ENCODE peak calls at places on chromosomes 6 and 20, in ten cellular contexts. W is heart left ventricle, M is heart right ventricle, L is BJ, G is tibial artery, A is cardiac fibroblast, P is HCT116, K is lower leg skin, U is A549, S is HepG2. Y is an unnamed sample.

GRCh38 chr20:1810926-1811620 is 84.1 kb upstream of the SIRPA start:
- DNase-seq in K (no peak), L (no peak), G (peak; percentile 56), W (peak; percentile 44), U (no peak), M (no peak), A (peak; percentile 75), P (no peak), S (peak; percentile 61), Y (no peak)

GRCh38 chr6:6614096-6614964 is 25.8 kb downstream of the LY86 start:
- DNase-seq in W (no peak), K (no peak), P (no peak), M (no peak), G (no peak), S (no peak), A (no peak), L (no peak), U (no peak), Y (no peak)

GRCh38 chr6:43173496-43174262 is 2.6 kb downstream of the SRF start:
- DNase-seq in U (no peak), W (no peak), M (no peak), P (no peak), K (no peak), G (no peak), A (no peak), L (no peak), S (no peak), Y (no peak)

GRCh38 chr6:21946298-21946783 is 350.5 kb downstream of the PRL start:
- DNase-seq in S (no peak), L (peak; percentile 92), P (no peak), A (peak; percentile 77), U (no peak), G (no peak), W (no peak), M (no peak), K (no peak), Y (peak; percentile 99)

GRCh38 chr6:139748353-139749146 is 374.1 kb upstream of the CITED2 start:
- DNase-seq in L (no peak), S (peak; percentile 27), K (no peak), A (peak; percentile 88), P (no peak), U (no peak), W (no peak), M (no peak), G (no peak), Y (no peak)

GRCh38 chr6:2857580-2858337 is 16.1 kb upstream of the SERPINB1 start:
- DNase-seq in S (no peak), L (no peak), U (peak; percentile 83), M (peak; percentile 58), P (peak; percentile 94), G (no peak), K (no peak), A (peak; percentile 95), W (peak; percentile 54), Y (no peak)

GRCh38 chr6:112247275-112247674 is 7.1 kb downstream of the LAMA4 start:
- DNase-seq in K (no peak), P (no peak), W (no peak), S (no peak), L (no peak), M (no peak), G (no peak), U (no peak), A (no peak), Y (no peak)

GRCh38 chr6:144715344-144715743 is 430.2 kb downstream of the UTRN start:
- DNase-seq in M (no peak), U (no peak), G (no peak), L (no peak), K (no peak), S (no peak), A (no peak), P (no peak), W (no peak), Y (no peak)

GRCh38 chr20:61722146-61722678 is 343.5 kb downstream of the TAF4 start:
- DNase-seq in A (no peak), G (no peak), P (no peak), K (no peak), W (no peak), U (no peak), M (no peak), L (no peak), S (no peak), Y (no peak)

GRCh38 chr6:80872194-80872950 is 765.9 kb downstream of the BCKDHB start:
- DNase-seq in U (no peak), K (peak; percentile 20), W (peak; percentile 25), G (peak; percentile 55), A (peak; percentile 22), L (no peak), S (no peak), M (no peak), P (no peak), Y (no peak)

DNA sequence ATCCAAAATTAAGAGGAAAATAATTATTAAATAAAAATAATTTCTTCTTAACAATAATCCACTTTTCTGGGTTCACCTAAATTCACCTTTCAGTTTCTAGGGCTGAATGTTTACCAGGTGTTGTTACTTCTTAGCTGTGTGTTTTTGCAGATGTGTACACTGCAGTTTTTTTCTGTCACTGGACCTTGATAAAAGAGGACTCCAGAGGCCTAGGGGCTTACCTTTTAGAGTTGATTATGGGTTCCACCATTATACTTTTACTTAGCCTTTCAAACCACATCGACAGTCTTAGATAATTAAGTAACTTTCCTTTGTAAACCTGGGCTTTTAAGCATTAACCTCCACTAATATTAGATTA is 766.5 kb downstream of the BCKDHB start:
- DNase-seq in M (no peak), S (no peak), L (no peak), P (no peak), K (no peak), A (no peak), G (no peak), U (no peak), W (no peak), Y (no peak)
- H3K4me3 ChIP-seq in M (no peak overlapping the region), S (no peak overlapping the region), L (no peak overlapping the region), P (no peak overlapping the region), K (no peak overlapping the region), A (no peak overlapping the region), G (no peak overlapping the region), U (no peak overlapping the region), W (no peak overlapping the region), Y (no peak overlapping the region)

DNA sequence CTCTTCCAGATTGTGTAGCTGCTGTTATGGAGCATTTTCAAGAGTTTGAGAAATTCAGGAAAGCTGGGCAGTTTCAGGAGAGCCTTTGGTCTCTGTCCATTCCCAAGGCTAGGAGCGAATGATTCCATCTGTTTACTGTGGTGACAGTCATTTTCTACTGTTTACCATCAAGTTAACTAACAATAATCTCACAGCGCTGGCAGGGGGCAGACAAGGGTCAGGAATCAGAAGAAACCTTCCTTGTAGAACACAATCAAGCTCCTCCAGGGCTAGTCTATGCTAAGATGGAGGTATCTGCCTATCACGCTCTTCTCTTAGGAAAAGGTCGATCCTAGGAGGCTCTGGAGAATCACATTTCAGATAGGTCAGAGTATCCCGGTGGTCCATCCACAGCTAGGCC is 293.9 kb downstream of the KIF16B start:
- DNase-seq in P (no peak), U (peak; percentile 31), L (no peak), M (no peak), S (peak; percentile 43), G (no peak), K (no peak), W (no peak), A (no peak), Y (no peak)
- TF ChIP-seq CTCF in P (no peak), U (no peak), L (no peak), M (no peak), S (peak; percentile 57), G (no peak), K (no peak), W (no peak), A (no peak), Y (no peak)

DNA sequence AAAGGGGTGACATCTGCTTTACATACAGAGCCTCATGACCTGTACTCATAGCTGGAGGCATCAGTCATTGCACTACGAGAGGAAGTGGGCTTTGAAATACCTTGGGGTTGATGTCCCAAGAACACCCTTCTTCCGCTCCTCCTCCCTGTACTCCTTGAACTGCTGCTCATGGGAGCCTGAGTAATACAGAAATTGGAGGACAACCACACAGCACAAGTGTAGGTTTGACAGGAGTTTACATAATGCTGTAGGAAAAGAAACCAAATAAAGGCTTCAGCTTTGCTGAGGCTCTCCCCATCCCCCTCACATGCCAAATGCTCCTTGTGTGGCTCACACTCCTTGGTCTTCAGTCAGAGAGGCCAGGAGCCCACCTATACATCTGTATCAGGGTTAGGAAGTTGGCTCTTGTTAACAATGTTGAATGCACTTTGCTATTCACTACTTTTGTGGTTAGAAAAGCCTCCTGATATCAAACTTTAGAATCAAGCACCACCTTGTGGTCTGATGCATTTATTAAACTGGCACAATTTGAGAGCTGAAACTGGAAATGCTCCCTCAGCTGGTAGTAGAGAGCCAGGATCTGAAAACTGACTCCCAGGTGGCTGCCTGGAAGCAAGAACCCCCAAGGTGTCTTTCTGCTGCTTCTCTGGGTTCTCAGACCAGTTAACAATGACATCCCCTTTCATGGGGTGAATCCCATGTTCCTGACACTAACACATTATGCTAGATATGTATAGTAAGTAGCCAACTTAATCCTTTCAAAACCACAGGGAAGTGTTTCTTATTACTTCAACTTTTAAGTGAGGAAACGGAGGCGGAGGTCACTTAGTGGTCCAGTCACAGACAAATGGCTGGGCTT is 56.2 kb upstream of the EDN1 start:
- DNase-seq in G (no peak), M (no peak), U (peak; percentile 71), A (peak; percentile 84), P (peak; percentile 63), S (peak; percentile 67), K (peak; percentile 56), W (no peak), L (peak; percentile 40), Y (peak; percentile 46)
- H3K4me3 ChIP-seq in G (no peak overlapping the region), M (no peak overlapping the region), U (no peak overlapping the region), A (no peak overlapping the region), P (no peak overlapping the region), S (no peak overlapping the region), K (no peak overlapping the region), W (no peak overlapping the region), L (no peak overlapping the region), Y (no peak overlapping the region)

GRCh38 chr6:118408863-118409262 is 139.2 kb upstream of the PLN start:
- DNase-seq in M (no peak), G (no peak), A (no peak), W (no peak), S (no peak), L (no peak), P (no peak), U (no peak), K (no peak), Y (no peak)
- TF ChIP-seq CTCF in M (no peak), G (no peak), A (peak; percentile 5), W (no peak), S (peak; percentile 26), L (no peak), P (peak; percentile 7), U (no peak), K (no peak), Y (no peak)

DNA sequence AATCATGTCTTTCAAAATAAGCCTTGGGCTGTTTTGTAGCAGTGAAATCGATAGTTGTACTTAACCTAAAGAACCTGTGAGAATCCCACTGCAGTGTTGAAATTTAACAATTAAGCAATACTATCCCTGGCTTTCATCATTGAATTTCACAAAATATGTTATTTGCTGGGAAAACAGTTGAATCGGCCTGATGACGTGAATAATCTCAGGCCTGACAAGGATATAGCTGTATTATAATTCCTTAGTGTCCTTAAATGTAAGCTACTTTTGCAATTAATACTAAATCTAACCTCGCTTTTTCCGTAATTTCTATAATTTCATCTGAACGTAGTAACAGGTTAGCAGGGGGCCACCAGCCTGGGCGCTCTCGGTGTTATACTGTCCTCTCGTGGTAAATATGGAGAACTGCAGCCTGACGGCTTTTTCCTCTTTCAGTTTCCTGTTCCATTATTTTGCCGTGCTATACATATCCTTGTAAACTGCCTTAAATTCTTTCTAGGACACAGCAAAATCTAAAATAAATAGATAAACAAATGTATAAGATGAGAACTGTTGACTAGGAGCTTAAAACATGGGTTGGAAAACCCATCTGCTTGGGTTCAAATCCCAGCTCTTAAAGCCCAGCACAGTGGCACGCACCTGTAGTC is 24.0 kb downstream of the MTFR2 start:
- DNase-seq in U (peak; percentile 67), P (peak; percentile 36), A (peak; percentile 74), W (no peak), L (no peak), K (peak; percentile 36), G (peak; percentile 48), M (no peak), S (peak; percentile 59), Y (no peak)
- H3K4me3 ChIP-seq in U (peak overlapping the region; percentile 30), P (peak overlapping the region; percentile 23), A (peak overlapping the region; percentile 15), W (peak overlapping the region; percentile 21), L (no peak overlapping the region), K (no peak overlapping the region), G (no peak overlapping the region), M (peak overlapping the region; percentile 16), S (peak overlapping the region; percentile 60), Y (no peak overlapping the region)